ENCODE peak calls at places on chromosomes 4 and X, in eight cellular contexts. One of them, this sample, is unnamed.

GRCh38 chr4:16524911-16525574 is 298.8 kb upstream of the TAPT1 start:
- DNase-seq in NCI-H2081: no peak
- DNase-seq in GM04504: peak
- DNase-seq in thoracic aorta: no peak
- DNase-seq in Karpas-422: no peak
- DNase-seq in A549: no peak
- DNase-seq in head of caudate nucleus: no peak
- DNase-seq in Peyer's patch: no peak
- DNase-seq in this sample: no peak

GRCh38 chr4:123606946-123607542 is 210.4 kb downstream of the SPRY1 start:
- DNase-seq in NCI-H2081: no peak
- DNase-seq in GM04504: no peak
- DNase-seq in thoracic aorta: no peak
- DNase-seq in Karpas-422: no peak
- DNase-seq in A549: no peak
- DNase-seq in head of caudate nucleus: no peak
- DNase-seq in Peyer's patch: no peak
- DNase-seq in this sample: no peak

GRCh38 chrX:68808686-68809357 is 20.0 kb upstream of the EFNB1 start:
- DNase-seq in NCI-H2081: no peak
- DNase-seq in GM04504: no peak
- DNase-seq in thoracic aorta: no peak
- DNase-seq in Karpas-422: no peak
- DNase-seq in A549: peak
- DNase-seq in head of caudate nucleus: no peak
- DNase-seq in Peyer's patch: no peak
- DNase-seq in this sample: no peak

GRCh38 chrX:46770817-46771163 is 11.9 kb upstream of the SLC9A7 start:
- DNase-seq in NCI-H2081: no peak
- DNase-seq in GM04504: peak
- DNase-seq in thoracic aorta: no peak
- DNase-seq in Karpas-422: no peak
- DNase-seq in A549: peak
- DNase-seq in head of caudate nucleus: no peak
- DNase-seq in Peyer's patch: no peak
- DNase-seq in this sample: no peak

GRCh38 chrX:1417921-1418875 is 26.3 kb upstream of the SLC25A6 start:
- DNase-seq in NCI-H2081: no peak
- DNase-seq in GM04504: no peak
- DNase-seq in thoracic aorta: no peak
- DNase-seq in Karpas-422: no peak
- DNase-seq in A549: no peak
- DNase-seq in head of caudate nucleus: no peak
- DNase-seq in Peyer's patch: no peak
- DNase-seq in this sample: no peak

GRCh38 chr4:25862411-25863346 is at the start of gene SEL1L3:
- DNase-seq in NCI-H2081: peak
- DNase-seq in GM04504: no peak
- DNase-seq in thoracic aorta: no peak
- DNase-seq in Karpas-422: peak
- DNase-seq in A549: peak
- DNase-seq in head of caudate nucleus: no peak
- DNase-seq in Peyer's patch: peak
- DNase-seq in this sample: no peak

GRCh38 chr4:124833831-124834505 is 121.4 kb upstream of the ANKRD50 start:
- DNase-seq in NCI-H2081: no peak
- DNase-seq in GM04504: no peak
- DNase-seq in thoracic aorta: no peak
- DNase-seq in Karpas-422: no peak
- DNase-seq in A549: no peak
- DNase-seq in head of caudate nucleus: no peak
- DNase-seq in Peyer's patch: no peak
- DNase-seq in this sample: no peak

GRCh38 chrX:25432396-25432795 is 416.6 kb upstream of the ARX start:
- DNase-seq in NCI-H2081: no peak
- DNase-seq in GM04504: no peak
- DNase-seq in thoracic aorta: no peak
- DNase-seq in Karpas-422: no peak
- DNase-seq in A549: no peak
- DNase-seq in head of caudate nucleus: peak
- DNase-seq in Peyer's patch: no peak
- DNase-seq in this sample: no peak

GRCh38 chr4:107760281-107760947 is 40.4 kb upstream of the PAPSS1 start:
- DNase-seq in NCI-H2081: no peak
- DNase-seq in GM04504: no peak
- DNase-seq in thoracic aorta: no peak
- DNase-seq in Karpas-422: no peak
- DNase-seq in A549: peak
- DNase-seq in head of caudate nucleus: no peak
- DNase-seq in Peyer's patch: no peak
- DNase-seq in this sample: no peak

GRCh38 chr4:8319731-8320385 is 50.3 kb downstream of the HTRA3 start:
- DNase-seq in NCI-H2081: no peak
- DNase-seq in GM04504: peak
- DNase-seq in thoracic aorta: no peak
- DNase-seq in Karpas-422: no peak
- DNase-seq in A549: no peak
- DNase-seq in head of caudate nucleus: no peak
- DNase-seq in Peyer's patch: no peak
- DNase-seq in this sample: no peak

GRCh38 chr4:54499308-54500074 is 158.3 kb upstream of the KIT start:
- DNase-seq in NCI-H2081: no peak
- DNase-seq in GM04504: peak
- DNase-seq in thoracic aorta: no peak
- DNase-seq in Karpas-422: no peak
- DNase-seq in A549: no peak
- DNase-seq in head of caudate nucleus: no peak
- DNase-seq in Peyer's patch: no peak
- DNase-seq in this sample: no peak

GRCh38 chr4:178066338-178066941 is 624.2 kb upstream of the AGA start:
- DNase-seq in NCI-H2081: no peak
- DNase-seq in GM04504: no peak
- DNase-seq in thoracic aorta: no peak
- DNase-seq in Karpas-422: no peak
- DNase-seq in A549: no peak
- DNase-seq in head of caudate nucleus: no peak
- DNase-seq in Peyer's patch: no peak
- DNase-seq in this sample: no peak

GRCh38 chr4:87865960-87866598 is 33.3 kb downstream of the MEPE start:
- DNase-seq in NCI-H2081: no peak
- DNase-seq in GM04504: no peak
- DNase-seq in thoracic aorta: no peak
- DNase-seq in Karpas-422: no peak
- DNase-seq in A549: peak
- DNase-seq in head of caudate nucleus: no peak
- DNase-seq in Peyer's patch: no peak
- DNase-seq in this sample: no peak

GRCh38 chr4:54658321-54659093 is 750 bp downstream of the KIT start:
- DNase-seq in NCI-H2081: peak
- DNase-seq in GM04504: peak
- DNase-seq in thoracic aorta: no peak
- DNase-seq in Karpas-422: no peak
- DNase-seq in A549: peak
- DNase-seq in head of caudate nucleus: peak
- DNase-seq in Peyer's patch: no peak
- DNase-seq in this sample: no peak

GRCh38 chr4:150355404-150355803 is 226.5 kb upstream of the MAB21L2 start:
- DNase-seq in NCI-H2081: no peak
- DNase-seq in GM04504: no peak
- DNase-seq in thoracic aorta: no peak
- DNase-seq in Karpas-422: no peak
- DNase-seq in A549: no peak
- DNase-seq in head of caudate nucleus: no peak
- DNase-seq in Peyer's patch: no peak
- DNase-seq in this sample: no peak

GRCh38 chr4:88893961-88894360 is 163.0 kb downstream of the FAM13A start:
- DNase-seq in NCI-H2081: no peak
- DNase-seq in GM04504: no peak
- DNase-seq in thoracic aorta: no peak
- DNase-seq in Karpas-422: no peak
- DNase-seq in A549: no peak
- DNase-seq in head of caudate nucleus: no peak
- DNase-seq in Peyer's patch: no peak
- DNase-seq in this sample: no peak

GRCh38 chr4:162274354-162274753 is 110.6 kb upstream of the FSTL5 start:
- DNase-seq in NCI-H2081: no peak
- DNase-seq in GM04504: no peak
- DNase-seq in thoracic aorta: no peak
- DNase-seq in Karpas-422: peak
- DNase-seq in A549: no peak
- DNase-seq in head of caudate nucleus: peak
- DNase-seq in Peyer's patch: no peak
- DNase-seq in this sample: no peak

GRCh38 chrX:109886122-109886761 is 116.7 kb upstream of the TMEM164 start:
- DNase-seq in NCI-H2081: peak
- DNase-seq in GM04504: no peak
- DNase-seq in thoracic aorta: no peak
- DNase-seq in Karpas-422: peak
- DNase-seq in A549: peak
- DNase-seq in head of caudate nucleus: no peak
- DNase-seq in Peyer's patch: no peak
- DNase-seq in this sample: peak

GRCh38 chr4:140856692-140857091 is 100.5 kb upstream of the TBC1D9 start:
- DNase-seq in NCI-H2081: peak
- DNase-seq in GM04504: no peak
- DNase-seq in thoracic aorta: no peak
- DNase-seq in Karpas-422: no peak
- DNase-seq in A549: peak
- DNase-seq in head of caudate nucleus: peak
- DNase-seq in Peyer's patch: no peak
- DNase-seq in this sample: no peak

GRCh38 chr4:189436207-189436606 is 504.5 kb upstream of the FRG1 start:
- DNase-seq in NCI-H2081: no peak
- DNase-seq in GM04504: no peak
- DNase-seq in thoracic aorta: no peak
- DNase-seq in Karpas-422: no peak
- DNase-seq in A549: peak
- DNase-seq in head of caudate nucleus: no peak
- DNase-seq in Peyer's patch: no peak
- DNase-seq in this sample: no peak

GRCh38 chrX:72243472-72243871 is 4.6 kb upstream of the ERCC6L start:
- DNase-seq in NCI-H2081: no peak
- DNase-seq in GM04504: peak
- DNase-seq in thoracic aorta: no peak
- DNase-seq in Karpas-422: peak
- DNase-seq in A549: no peak
- DNase-seq in head of caudate nucleus: no peak
- DNase-seq in Peyer's patch: no peak
- DNase-seq in this sample: peak

GRCh38 chr4:6027392-6027791 is 9.2 kb upstream of the C4orf50 start:
- DNase-seq in NCI-H2081: no peak
- DNase-seq in GM04504: no peak
- DNase-seq in thoracic aorta: no peak
- DNase-seq in Karpas-422: no peak
- DNase-seq in A549: no peak
- DNase-seq in head of caudate nucleus: no peak
- DNase-seq in Peyer's patch: no peak
- DNase-seq in this sample: no peak

GRCh38 chr4:84239278-84239845 is 259.7 kb downstream of the NKX6-1 start:
- DNase-seq in NCI-H2081: no peak
- DNase-seq in GM04504: no peak
- DNase-seq in thoracic aorta: no peak
- DNase-seq in Karpas-422: no peak
- DNase-seq in A549: no peak
- DNase-seq in head of caudate nucleus: no peak
- DNase-seq in Peyer's patch: no peak
- DNase-seq in this sample: no peak

GRCh38 chr4:101865501-101866062 is 75.1 kb downstream of the BANK1 start:
- DNase-seq in NCI-H2081: no peak
- DNase-seq in GM04504: peak
- DNase-seq in thoracic aorta: no peak
- DNase-seq in Karpas-422: no peak
- DNase-seq in A549: peak
- DNase-seq in head of caudate nucleus: no peak
- DNase-seq in Peyer's patch: no peak
- DNase-seq in this sample: no peak

GRCh38 chr4:89078300-89078699 is 21.3 kb upstream of the FAM13A start:
- DNase-seq in NCI-H2081: no peak
- DNase-seq in GM04504: no peak
- DNase-seq in thoracic aorta: no peak
- DNase-seq in Karpas-422: no peak
- DNase-seq in A549: no peak
- DNase-seq in head of caudate nucleus: no peak
- DNase-seq in Peyer's patch: no peak
- DNase-seq in this sample: no peak

GRCh38 chr4:125484912-125485311 is 170.2 kb downstream of the FAT4 start:
- DNase-seq in NCI-H2081: no peak
- DNase-seq in GM04504: no peak
- DNase-seq in thoracic aorta: no peak
- DNase-seq in Karpas-422: no peak
- DNase-seq in A549: no peak
- DNase-seq in head of caudate nucleus: no peak
- DNase-seq in Peyer's patch: no peak
- DNase-seq in this sample: no peak

GRCh38 chr4:25299476-25300203 is 12.9 kb upstream of the ZCCHC4 start:
- DNase-seq in NCI-H2081: no peak
- DNase-seq in GM04504: no peak
- DNase-seq in thoracic aorta: no peak
- DNase-seq in Karpas-422: no peak
- DNase-seq in A549: no peak
- DNase-seq in head of caudate nucleus: no peak
- DNase-seq in Peyer's patch: no peak
- DNase-seq in this sample: no peak

This sample was measured in HTR-8/SVneo.